ENCODE peak calls at places on chromosomes 5 and 9, in nine cellular contexts. C is M059J; F is GM13977; K is HEK293T; N is NAMALWA; I is activated CD4-positive, alpha-beta T cell treated with anti-CD3 and anti-CD28 coated beads, Interleukin-2, amount 50 U/mL, for 1 hour; S is activated CD8-positive, alpha-beta memory T cell treated with anti-CD3 and anti-CD28 coated beads, Interleukin-2, amount 10 ng/mL, durations not matched to agents 7 days and 5 days; P is kidney tubule cell; D is A549. E is an unnamed sample.

GRCh38 chr5:157744055-157745011 is 821 bp downstream of the LSM11 start:
- DNase-seq in S (peak), K (peak), F (peak), P (peak), I (no peak), N (peak), C (no peak), D (no peak), E (no peak)

GRCh38 chr5:178304016-178304415 is 71.4 kb upstream of the PHYKPL start:
- DNase-seq in D (no peak), S (no peak), N (no peak), F (no peak), I (no peak), K (no peak), C (no peak), P (no peak), E (no peak)

GRCh38 chr5:4905674-4906528 is 234.2 kb upstream of the ADAMTS16 start:
- DNase-seq in F (no peak), K (no peak), N (no peak), S (no peak), P (no peak), D (no peak), I (no peak), C (peak), E (peak)

GRCh38 chr5:44332360-44332971 is 56.8 kb downstream of the FGF10 start:
- DNase-seq in N (peak), D (peak), P (peak), F (peak), I (no peak), S (no peak), K (peak), C (peak), E (peak)

GRCh38 chr9:75238311-75238976 is 150.1 kb downstream of the OSTF1 start:
- DNase-seq in K (peak), D (peak), I (peak), C (peak), P (peak), N (peak), F (peak), S (peak), E (peak)

GRCh38 chr5:124040799-124041198 is 528.8 kb downstream of the CSNK1G3 start:
- DNase-seq in I (no peak), D (no peak), S (no peak), F (no peak), C (peak), P (no peak), N (no peak), K (no peak), E (no peak)

GRCh38 chr5:90264930-90265857 is 144.4 kb downstream of the CETN3 start:
- DNase-seq in P (peak), K (peak), D (peak), I (peak), C (peak), N (peak), S (peak), F (peak), E (peak)

GRCh38 chr5:52770287-52770939 is 17.3 kb upstream of the ITGA1 start:
- DNase-seq in D (no peak), I (no peak), P (no peak), C (no peak), F (no peak), N (no peak), S (no peak), K (no peak), E (no peak)

GRCh38 chr9:35903049-35903448 is 3.0 kb upstream of the HRCT1 start:
- DNase-seq in I (peak), P (peak), F (peak), N (peak), S (peak), C (peak), D (peak), K (peak), E (peak)

GRCh38 chr5:141330299-141331080 is at the start of gene PCDHGA1:
- DNase-seq in P (peak), N (peak), S (no peak), F (no peak), I (peak), C (no peak), K (peak), D (peak), E (peak)